ENCODE peak calls at places on chromosome 12, in six cellular contexts. One of them, this sample, is unnamed.

GRCh38 chr12:105765053-105766019 is 373.4 kb downstream of the NUAK1 start:
- DNase-seq in HFFc6: no peak
- DNase-seq in heart left ventricle: no peak
- DNase-seq in lower lobe of right lung: no peak
- DNase-seq in HCT116: no peak
- DNase-seq in cardiac muscle cell: no peak
- DNase-seq in this sample: no peak

GRCh38 chr12:2650261-2651060 is 144.3 kb upstream of the FKBP4 start:
- DNase-seq in HCT116: no peak
- DNase-seq in HFFc6: no peak
- DNase-seq in lower lobe of right lung: no peak
- DNase-seq in heart left ventricle: no peak
- DNase-seq in cardiac muscle cell: no peak
- DNase-seq in this sample: no peak

GRCh38 chr12:49783917-49784676 is 42.7 kb downstream of the TMBIM6 start:
- DNase-seq in lower lobe of right lung: no peak
- DNase-seq in HCT116: no peak
- DNase-seq in cardiac muscle cell: peak
- DNase-seq in HFFc6: peak
- DNase-seq in heart left ventricle: no peak
- DNase-seq in this sample: no peak

GRCh38 chr12:107635139-107635538 is 50.5 kb upstream of the PWP1 start:
- DNase-seq in lower lobe of right lung: no peak
- DNase-seq in HCT116: no peak
- DNase-seq in cardiac muscle cell: peak
- DNase-seq in HFFc6: no peak
- DNase-seq in heart left ventricle: no peak
- DNase-seq in this sample: no peak

GRCh38 chr12:56261503-56262230 is 3.5 kb upstream of the ANKRD52 start:
- DNase-seq in cardiac muscle cell: peak
- DNase-seq in heart left ventricle: no peak
- DNase-seq in HCT116: peak
- DNase-seq in lower lobe of right lung: no peak
- DNase-seq in HFFc6: peak
- DNase-seq in this sample: no peak

GRCh38 chr12:77725611-77726010 is 105.1 kb upstream of the NAV3 start:
- DNase-seq in cardiac muscle cell: peak
- DNase-seq in heart left ventricle: no peak
- DNase-seq in HCT116: no peak
- DNase-seq in HFFc6: peak
- DNase-seq in lower lobe of right lung: no peak
- DNase-seq in this sample: no peak

GRCh38 chr12:120140603-120141002 is 24.1 kb upstream of the RAB35 start:
- DNase-seq in heart left ventricle: no peak
- DNase-seq in cardiac muscle cell: no peak
- DNase-seq in lower lobe of right lung: no peak
- DNase-seq in HFFc6: no peak
- DNase-seq in HCT116: no peak
- DNase-seq in this sample: no peak

GRCh38 chr12:100877776-100878175 is 83.2 kb downstream of the ANO4 start:
- DNase-seq in HCT116: no peak
- DNase-seq in heart left ventricle: no peak
- DNase-seq in HFFc6: no peak
- DNase-seq in lower lobe of right lung: no peak
- DNase-seq in cardiac muscle cell: no peak
- DNase-seq in this sample: no peak

GRCh38 chr12:55700255-55701018 is 7.3 kb downstream of the ITGA7 start:
- DNase-seq in HFFc6: peak
- DNase-seq in heart left ventricle: peak
- DNase-seq in lower lobe of right lung: no peak
- DNase-seq in cardiac muscle cell: no peak
- DNase-seq in HCT116: no peak
- DNase-seq in this sample: no peak

GRCh38 chr12:119274636-119275065 is 59.9 kb upstream of the CCDC60 start:
- DNase-seq in HCT116: no peak
- DNase-seq in HFFc6: no peak
- DNase-seq in heart left ventricle: no peak
- DNase-seq in cardiac muscle cell: no peak
- DNase-seq in lower lobe of right lung: no peak
- DNase-seq in this sample: no peak

GRCh38 chr12:119630223-119630781 is 36.7 kb downstream of the TMEM233 start:
- DNase-seq in HCT116: no peak
- DNase-seq in lower lobe of right lung: no peak
- DNase-seq in heart left ventricle: no peak
- DNase-seq in HFFc6: no peak
- DNase-seq in cardiac muscle cell: no peak
- DNase-seq in this sample: no peak

GRCh38 chr12:122031342-122032216 is 9.9 kb downstream of the BCL7A start:
- DNase-seq in heart left ventricle: peak
- DNase-seq in lower lobe of right lung: peak
- DNase-seq in HFFc6: no peak
- DNase-seq in HCT116: no peak
- DNase-seq in cardiac muscle cell: peak
- DNase-seq in this sample: no peak

GRCh38 chr12:68225576-68226476 is at the start of gene IL26:
- DNase-seq in HFFc6: no peak
- DNase-seq in lower lobe of right lung: no peak
- DNase-seq in heart left ventricle: no peak
- DNase-seq in cardiac muscle cell: no peak
- DNase-seq in HCT116: no peak
- DNase-seq in this sample: no peak

GRCh38 chr12:68119250-68119649 is 40.3 kb downstream of the IFNG start:
- DNase-seq in cardiac muscle cell: no peak
- DNase-seq in heart left ventricle: no peak
- DNase-seq in HCT116: no peak
- DNase-seq in lower lobe of right lung: no peak
- DNase-seq in HFFc6: no peak
- DNase-seq in this sample: no peak

GRCh38 chr12:79452906-79453305 is 237.9 kb downstream of the PAWR start:
- DNase-seq in lower lobe of right lung: no peak
- DNase-seq in HCT116: no peak
- DNase-seq in cardiac muscle cell: no peak
- DNase-seq in heart left ventricle: no peak
- DNase-seq in HFFc6: no peak
- DNase-seq in this sample: no peak

GRCh38 chr12:116803018-116803736 is 65.1 kb downstream of the RNFT2 start:
- DNase-seq in HCT116: no peak
- DNase-seq in heart left ventricle: no peak
- DNase-seq in lower lobe of right lung: no peak
- DNase-seq in HFFc6: no peak
- DNase-seq in cardiac muscle cell: no peak
- DNase-seq in this sample: no peak

GRCh38 chr12:23751641-23752040 is 197.8 kb downstream of the SOX5 start:
- DNase-seq in HCT116: no peak
- DNase-seq in lower lobe of right lung: no peak
- DNase-seq in cardiac muscle cell: no peak
- DNase-seq in heart left ventricle: no peak
- DNase-seq in HFFc6: no peak
- DNase-seq in this sample: no peak

GRCh38 chr12:96985515-96986362 is 78.7 kb downstream of the NEDD1 start:
- DNase-seq in HFFc6: no peak
- DNase-seq in cardiac muscle cell: peak
- DNase-seq in HCT116: peak
- DNase-seq in heart left ventricle: no peak
- DNase-seq in lower lobe of right lung: peak
- DNase-seq in this sample: peak

GRCh38 chr12:130225347-130225746 is 63.1 kb downstream of the FZD10 start:
- DNase-seq in heart left ventricle: no peak
- DNase-seq in cardiac muscle cell: no peak
- DNase-seq in HCT116: no peak
- DNase-seq in lower lobe of right lung: no peak
- DNase-seq in HFFc6: no peak
- DNase-seq in this sample: no peak

GRCh38 chr12:11726659-11727058 is 77.2 kb downstream of the ETV6 start:
- DNase-seq in HCT116: no peak
- DNase-seq in heart left ventricle: no peak
- DNase-seq in cardiac muscle cell: no peak
- DNase-seq in lower lobe of right lung: no peak
- DNase-seq in HFFc6: no peak
- DNase-seq in this sample: no peak

GRCh38 chr12:121797937-121798801 is 4.7 kb upstream of the RHOF start:
- DNase-seq in heart left ventricle: peak
- DNase-seq in HFFc6: no peak
- DNase-seq in cardiac muscle cell: peak
- DNase-seq in lower lobe of right lung: no peak
- DNase-seq in HCT116: no peak
- DNase-seq in this sample: no peak

GRCh38 chr12:115950959-115951358 is 326.5 kb downstream of the MED13L start:
- DNase-seq in HCT116: no peak
- DNase-seq in heart left ventricle: no peak
- DNase-seq in HFFc6: no peak
- DNase-seq in lower lobe of right lung: no peak
- DNase-seq in cardiac muscle cell: no peak
- DNase-seq in this sample: no peak

DNA sequence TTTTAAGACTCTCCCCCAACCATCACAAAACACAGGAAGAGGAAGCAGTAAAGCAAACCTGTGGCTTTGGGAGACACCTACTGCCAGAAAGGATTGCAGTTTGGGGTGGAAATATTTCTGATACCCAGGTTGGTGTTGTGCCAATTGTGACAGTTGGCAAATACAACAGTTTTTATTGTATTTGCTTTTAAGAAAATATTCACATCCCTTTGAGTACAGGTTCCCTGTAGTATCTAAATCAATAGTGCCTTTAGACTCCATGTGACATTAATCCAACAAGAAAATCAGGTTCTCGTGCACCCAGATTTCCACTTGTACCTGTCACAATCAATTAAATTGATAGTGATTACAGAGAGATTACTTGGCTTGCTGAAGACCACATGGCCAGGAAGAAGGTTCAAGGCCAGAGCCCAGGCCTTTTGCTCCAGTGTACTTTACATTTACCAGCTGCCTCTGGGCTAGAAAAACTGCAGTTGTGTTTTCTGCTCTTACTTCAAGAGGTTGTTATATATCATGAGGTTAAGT is 361.2 kb downstream of the ATP23 start:
- DNase-seq in heart left ventricle: no peak
- DNase-seq in lower lobe of right lung: no peak
- DNase-seq in HFFc6: no peak
- DNase-seq in cardiac muscle cell: peak
- DNase-seq in HCT116: no peak
- DNase-seq in this sample: no peak
- TF ChIP-seq CTCF in heart left ventricle: no peak
- TF ChIP-seq CTCF in lower lobe of right lung: no peak
- TF ChIP-seq CTCF in HFFc6: no peak
- TF ChIP-seq CTCF in cardiac muscle cell: no peak
- TF ChIP-seq CTCF in HCT116: no peak
- TF ChIP-seq CTCF in this sample: no peak

GRCh38 chr12:7099290-7099996 is 7.2 kb upstream of the C1R start:
- DNase-seq in HFFc6: no peak
- DNase-seq in HCT116: no peak
- DNase-seq in heart left ventricle: no peak
- DNase-seq in lower lobe of right lung: no peak
- DNase-seq in cardiac muscle cell: no peak
- DNase-seq in this sample: no peak

GRCh38 chr12:7101047-7101693 is 7.8 kb downstream of the C1RL start:
- DNase-seq in cardiac muscle cell: peak
- DNase-seq in HFFc6: no peak
- DNase-seq in lower lobe of right lung: no peak
- DNase-seq in heart left ventricle: no peak
- DNase-seq in HCT116: no peak
- DNase-seq in this sample: no peak

GRCh38 chr12:7102582-7102981 is 6.4 kb downstream of the C1RL start:
- DNase-seq in HCT116: no peak
- DNase-seq in cardiac muscle cell: no peak
- DNase-seq in HFFc6: no peak
- DNase-seq in heart left ventricle: no peak
- DNase-seq in lower lobe of right lung: no peak
- DNase-seq in this sample: no peak

GRCh38 chr12:7101694-7102131 is 7.3 kb downstream of the C1RL start:
- DNase-seq in HCT116: no peak
- DNase-seq in lower lobe of right lung: no peak
- DNase-seq in HFFc6: no peak
- DNase-seq in heart left ventricle: peak
- DNase-seq in cardiac muscle cell: peak
- DNase-seq in this sample: no peak

DNA sequence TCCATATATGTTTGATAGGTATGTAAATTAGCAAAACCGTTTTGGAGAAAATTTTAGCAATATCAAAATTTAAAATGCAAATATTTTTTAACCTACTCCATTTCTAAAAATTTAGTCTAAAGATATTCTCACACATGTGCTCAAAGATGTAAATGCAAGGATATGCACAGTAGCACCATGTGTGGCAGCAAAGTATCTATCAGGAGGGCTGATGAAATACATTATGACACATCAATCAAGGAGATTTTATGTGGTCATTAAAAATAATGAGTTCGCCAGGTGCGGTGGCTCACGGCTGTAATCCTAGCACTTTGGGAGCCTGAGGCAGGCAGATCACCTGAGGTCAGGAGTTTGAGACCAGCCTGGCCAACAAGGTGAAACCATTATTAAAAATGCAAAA is 8.0 kb upstream of the C1R start:
- DNase-seq in cardiac muscle cell: no peak
- DNase-seq in HCT116: no peak
- DNase-seq in HFFc6: no peak
- DNase-seq in lower lobe of right lung: no peak
- DNase-seq in heart left ventricle: no peak
- DNase-seq in this sample: no peak
- TF ChIP-seq CTCF in cardiac muscle cell: no peak
- TF ChIP-seq CTCF in HCT116: no peak
- TF ChIP-seq CTCF in HFFc6: no peak
- TF ChIP-seq CTCF in lower lobe of right lung: no peak
- TF ChIP-seq CTCF in heart left ventricle: no peak
- TF ChIP-seq CTCF in this sample: no peak

DNA sequence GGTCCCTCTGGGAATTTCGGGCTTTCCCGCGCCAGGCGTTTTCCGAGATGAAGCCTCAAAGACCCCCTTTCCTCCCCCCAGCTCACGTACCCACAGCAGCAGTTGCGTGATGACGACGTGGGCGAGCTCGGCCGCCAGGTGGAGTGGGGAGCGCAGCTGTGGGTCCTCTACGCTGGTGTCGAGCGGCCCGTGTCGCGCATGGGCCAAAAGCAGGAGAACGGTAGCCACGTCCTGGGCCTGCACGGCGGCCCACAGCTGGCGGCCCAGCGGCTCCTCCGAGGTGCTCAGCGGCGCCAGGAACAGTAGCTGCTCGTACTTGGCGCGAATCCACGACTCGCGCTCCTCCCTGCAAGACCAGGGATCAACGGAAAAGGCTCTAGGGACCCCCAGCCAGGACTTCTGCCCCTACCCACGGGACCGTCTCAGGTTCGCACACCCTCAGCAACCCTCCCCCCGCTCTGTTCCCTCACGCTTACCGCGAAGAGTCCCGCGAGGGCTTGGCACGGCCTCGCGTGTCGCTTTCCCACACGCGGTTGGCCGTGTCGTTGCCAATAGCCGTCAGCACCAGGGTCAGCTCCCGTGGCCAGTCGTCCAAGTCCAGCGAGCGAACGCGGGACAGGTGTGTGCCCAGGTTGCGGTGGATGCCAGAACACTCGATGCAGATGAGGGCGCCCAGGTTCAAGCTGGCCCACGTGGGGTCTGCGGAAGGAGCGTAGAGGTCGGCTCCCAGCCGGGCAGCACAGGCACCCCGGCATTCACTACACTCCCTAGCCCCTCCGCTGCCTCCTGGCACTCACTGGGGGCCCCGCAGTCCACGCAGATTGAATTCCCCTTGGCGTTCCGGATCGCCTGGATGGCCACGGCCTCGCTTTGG is 11.4 kb downstream of the AGAP2 start:
- DNase-seq in HCT116: no peak
- DNase-seq in heart left ventricle: peak
- DNase-seq in lower lobe of right lung: peak
- DNase-seq in HFFc6: peak
- DNase-seq in cardiac muscle cell: peak
- DNase-seq in this sample: no peak
- TF ChIP-seq CTCF in HCT116: no peak
- TF ChIP-seq CTCF in heart left ventricle: peak
- TF ChIP-seq CTCF in lower lobe of right lung: peak
- TF ChIP-seq CTCF in HFFc6: peak
- TF ChIP-seq CTCF in cardiac muscle cell: peak
- TF ChIP-seq CTCF in this sample: no peak

GRCh38 chr12:53078425-53079225 is 565 bp downstream of the SPRYD3 start:
- DNase-seq in HCT116: no peak
- DNase-seq in HFFc6: no peak
- DNase-seq in cardiac muscle cell: no peak
- DNase-seq in lower lobe of right lung: no peak
- DNase-seq in heart left ventricle: no peak
- DNase-seq in this sample: no peak
- TF ChIP-seq CTCF in HCT116: no peak
- TF ChIP-seq CTCF in HFFc6: peak
- TF ChIP-seq CTCF in cardiac muscle cell: no peak
- TF ChIP-seq CTCF in lower lobe of right lung: no peak
- TF ChIP-seq CTCF in heart left ventricle: no peak
- TF ChIP-seq CTCF in this sample: no peak